ENCODE peak calls at places on chromosomes 16 and 17, in nine cellular contexts. C is SK-N-DZ; T is M059J; G is sciatic nerve; J is KG1; S is fibroblast of the conjunctiva; I is occipital lobe; A is upper lobe of right lung; O is stimulated activated CD4-positive, alpha-beta T cell treated with anti-CD3 and anti-CD28 coated beads, TNF-alpha, amount 100 ng/mL, for 48 hours. F is an unnamed sample.

GRCh38 chr16:1310832-1311200 is 1.4 kb downstream of the UBE2I start:
- DNase-seq in C (no peak), T (no peak), G (no peak), J (no peak), S (no peak), I (no peak), A (no peak), O (no peak), F (no peak)

GRCh38 chr16:49744244-49744976 is 111.5 kb downstream of the ZNF423 start:
- DNase-seq in C (no peak), T (no peak), G (no peak), J (no peak), S (no peak), I (no peak), A (no peak), O (no peak), F (no peak)

GRCh38 chr17:28701987-28702751 is 9.5 kb downstream of the PROCA1 start:
- DNase-seq in C (no peak), T (no peak), G (no peak), J (no peak), S (no peak), I (peak; percentile 49), A (no peak), O (no peak), F (no peak)

GRCh38 chr17:20234266-20234665 is 225.1 kb downstream of the SPECC1 start:
- DNase-seq in C (no peak), T (no peak), G (no peak), J (no peak), S (no peak), I (no peak), A (no peak), O (peak; percentile 71), F (no peak)

GRCh38 chr16:81755915-81756644 is 23.0 kb upstream of the PLCG2 start:
- DNase-seq in C (no peak), T (peak; percentile 44), G (no peak), J (peak; percentile 71), S (no peak), I (no peak), A (no peak), O (no peak), F (no peak)

GRCh38 chr16:27248036-27248435 is 20.5 kb downstream of the NSMCE1 start:
- DNase-seq in C (no peak), T (no peak), G (no peak), J (no peak), S (no peak), I (no peak), A (no peak), O (no peak), F (no peak)

GRCh38 chr17:65557349-65558310 is 3.8 kb downstream of the AXIN2 start:
- DNase-seq in C (no peak), T (peak; percentile 80), G (no peak), J (no peak), S (no peak), I (no peak), A (no peak), O (no peak), F (no peak)

GRCh38 chr16:68236804-68237242 is 896 bp upstream of the ESRP2 start:
- DNase-seq in C (no peak), T (no peak), G (no peak), J (no peak), S (no peak), I (no peak), A (peak; percentile 69), O (no peak), F (no peak)

GRCh38 chr17:20053343-20053964 is 44.3 kb downstream of the SPECC1 start:
- DNase-seq in C (no peak), T (no peak), G (no peak), J (no peak), S (no peak), I (no peak), A (no peak), O (no peak), F (no peak)

GRCh38 chr16:77057161-77057736 is 133.7 kb upstream of the MON1B start:
- DNase-seq in C (no peak), T (no peak), G (no peak), J (no peak), S (no peak), I (no peak), A (no peak), O (no peak), F (no peak)

GRCh38 chr17:41773190-41773588 is 13.3 kb downstream of the JUP start:
- DNase-seq in C (peak; percentile 43), T (peak; percentile 90), G (no peak), J (no peak), S (no peak), I (no peak), A (peak; percentile 78), O (no peak), F (no peak)

GRCh38 chr16:20906225-20906870 is 5.8 kb downstream of the LYRM1 start:
- DNase-seq in C (no peak), T (peak; percentile 92), G (no peak), J (no peak), S (peak; percentile 84), I (no peak), A (no peak), O (no peak), F (no peak)

GRCh38 chr17:38797828-38798227 is 1.5 kb downstream of the PIP4K2B start:
- DNase-seq in C (no peak), T (no peak), G (no peak), J (no peak), S (no peak), I (no peak), A (no peak), O (no peak), F (no peak)

GRCh38 chr17:40107266-40107980 is 7.0 kb upstream of the NR1D1 start:
- DNase-seq in C (peak; percentile 36), T (no peak), G (no peak), J (no peak), S (no peak), I (no peak), A (no peak), O (no peak), F (no peak)

GRCh38 chr16:20807822-20808207 is 1.5 kb downstream of the REXO5 start:
- DNase-seq in C (no peak), T (no peak), G (no peak), J (no peak), S (no peak), I (no peak), A (no peak), O (no peak), F (no peak)

GRCh38 chr17:72518810-72519597 is 398.2 kb downstream of the SOX9 start:
- DNase-seq in C (no peak), T (no peak), G (no peak), J (no peak), S (no peak), I (no peak), A (peak; percentile 66), O (no peak), F (peak; percentile 41)

GRCh38 chr17:19897901-19898300 is 30.2 kb upstream of the ULK2 start:
- DNase-seq in C (no peak), T (peak; percentile 82), G (no peak), J (no peak), S (peak; percentile 42), I (no peak), A (no peak), O (no peak), F (no peak)

GRCh38 chr16:49883111-49883829 is 27.4 kb upstream of the ZNF423 start:
- DNase-seq in C (no peak), T (no peak), G (no peak), J (no peak), S (no peak), I (no peak), A (no peak), O (no peak), F (no peak)

GRCh38 chr16:31427441-31428276 is 501 bp downstream of the COX6A2 start:
- DNase-seq in C (no peak), T (peak; percentile 22), G (peak; percentile 77), J (no peak), S (peak; percentile 2), I (no peak), A (peak; percentile 81), O (peak; percentile 48), F (no peak)

GRCh38 chr17:82593590-82594087 is 54.6 kb downstream of the WDR45B start:
- DNase-seq in C (no peak), T (no peak), G (no peak), J (no peak), S (no peak), I (no peak), A (no peak), O (no peak), F (no peak)

GRCh38 chr16:4682084-4682581 is 11.2 kb upstream of the NUDT16L1 start:
- DNase-seq in C (no peak), T (no peak), G (peak; percentile 55), J (no peak), S (no peak), I (no peak), A (peak; percentile 62), O (no peak), F (no peak)

GRCh38 chr16:85564277-85565051 is 48.7 kb upstream of the GSE1 start:
- DNase-seq in C (no peak), T (no peak), G (no peak), J (no peak), S (no peak), I (no peak), A (peak; percentile 79), O (no peak), F (no peak)